ENCODE peak calls at places on chromosomes 4 and X, in four cellular contexts. One of them, this sample, is unnamed.
A peak's percentile ranks its signal among the peaks of the same experiment; 100 is the strongest.

GRCh38 chr4:27514711-27515110 is 654.1 kb downstream of the STIM2 start:
- DNase-seq in endothelial cell: no peak
- DNase-seq in transverse colon: no peak
- DNase-seq in activated CD4-positive, alpha-beta T cell treated with anti-CD3 and anti-CD28 coated beads for 24 hours: no peak
- DNase-seq in this sample: no peak

GRCh38 chr4:102343964-102344519 is 1.2 kb downstream of the SLC39A8 start:
- DNase-seq in endothelial cell: no peak
- DNase-seq in transverse colon: no peak
- DNase-seq in activated CD4-positive, alpha-beta T cell treated with anti-CD3 and anti-CD28 coated beads for 24 hours: peak; percentile 46
- DNase-seq in this sample: peak; percentile 21

GRCh38 chr4:105145913-105146285 is 777 bp upstream of the TET2 start:
- DNase-seq in endothelial cell: peak; percentile 16
- DNase-seq in transverse colon: peak; percentile 21
- DNase-seq in activated CD4-positive, alpha-beta T cell treated with anti-CD3 and anti-CD28 coated beads for 24 hours: no peak
- DNase-seq in this sample: peak; percentile 31

GRCh38 chr4:55087016-55087929 is 38.1 kb downstream of the KDR start:
- DNase-seq in endothelial cell: peak; percentile 44
- DNase-seq in transverse colon: no peak
- DNase-seq in activated CD4-positive, alpha-beta T cell treated with anti-CD3 and anti-CD28 coated beads for 24 hours: no peak
- DNase-seq in this sample: no peak

GRCh38 chr4:142697303-142697702 is 148.8 kb downstream of the INPP4B start:
- DNase-seq in endothelial cell: no peak
- DNase-seq in transverse colon: no peak
- DNase-seq in activated CD4-positive, alpha-beta T cell treated with anti-CD3 and anti-CD28 coated beads for 24 hours: no peak
- DNase-seq in this sample: no peak

GRCh38 chr4:155543126-155543765 is 123.4 kb upstream of the GUCY1A1 start:
- DNase-seq in endothelial cell: no peak
- DNase-seq in transverse colon: no peak
- DNase-seq in activated CD4-positive, alpha-beta T cell treated with anti-CD3 and anti-CD28 coated beads for 24 hours: no peak
- DNase-seq in this sample: no peak

GRCh38 chr4:47577779-47578553 is 92.9 kb downstream of the ATP10D start:
- DNase-seq in endothelial cell: no peak
- DNase-seq in transverse colon: no peak
- DNase-seq in activated CD4-positive, alpha-beta T cell treated with anti-CD3 and anti-CD28 coated beads for 24 hours: no peak
- DNase-seq in this sample: no peak

GRCh38 chrX:47502591-47503222 is 19.7 kb upstream of the ZNF41 start:
- DNase-seq in endothelial cell: no peak
- DNase-seq in transverse colon: no peak
- DNase-seq in activated CD4-positive, alpha-beta T cell treated with anti-CD3 and anti-CD28 coated beads for 24 hours: no peak
- DNase-seq in this sample: no peak

GRCh38 chr4:13386405-13387107 is 97.6 kb downstream of the RAB28 start:
- DNase-seq in endothelial cell: no peak
- DNase-seq in transverse colon: no peak
- DNase-seq in activated CD4-positive, alpha-beta T cell treated with anti-CD3 and anti-CD28 coated beads for 24 hours: no peak
- DNase-seq in this sample: no peak

GRCh38 chrX:100376581-100376980 is 33.5 kb downstream of the PCDH19 start:
- DNase-seq in endothelial cell: no peak
- DNase-seq in transverse colon: no peak
- DNase-seq in activated CD4-positive, alpha-beta T cell treated with anti-CD3 and anti-CD28 coated beads for 24 hours: no peak
- DNase-seq in this sample: no peak

This sample was measured in left colon.